ENCODE peak calls at places on chromosomes 2 and 18, in four cellular contexts. One of them, this sample, is unnamed.

GRCh38 chr2:223993634-223994232 is 36.5 kb downstream of the MRPL44 start:
- DNase-seq in uterus: peak
- DNase-seq in choroid plexus epithelial cell: peak
- DNase-seq in hepatocyte: peak
- DNase-seq in this sample: peak

GRCh38 chr2:29950432-29950943 is 29.1 kb upstream of the ALK start:
- DNase-seq in uterus: no peak
- DNase-seq in choroid plexus epithelial cell: no peak
- DNase-seq in hepatocyte: no peak
- DNase-seq in this sample: no peak

GRCh38 chr2:101873543-101873942 is 118.2 kb upstream of the IL1R2 start:
- DNase-seq in uterus: no peak
- DNase-seq in choroid plexus epithelial cell: peak
- DNase-seq in hepatocyte: no peak
- DNase-seq in this sample: no peak

GRCh38 chr2:201090574-201090973 is 18.8 kb downstream of the NDUFB3 start:
- DNase-seq in uterus: no peak
- DNase-seq in choroid plexus epithelial cell: no peak
- DNase-seq in hepatocyte: no peak
- DNase-seq in this sample: no peak

GRCh38 chr18:6435731-6436130 is 21.0 kb upstream of the L3MBTL4 start:
- DNase-seq in uterus: no peak
- DNase-seq in choroid plexus epithelial cell: no peak
- DNase-seq in hepatocyte: no peak
- DNase-seq in this sample: no peak

GRCh38 chr2:55301277-55301676 is 32.2 kb upstream of the MTIF2 start:
- DNase-seq in uterus: no peak
- DNase-seq in choroid plexus epithelial cell: no peak
- DNase-seq in hepatocyte: no peak
- DNase-seq in this sample: no peak

GRCh38 chr18:61998957-61999356 is 106.2 kb upstream of the RNF152 start:
- DNase-seq in uterus: no peak
- DNase-seq in choroid plexus epithelial cell: peak
- DNase-seq in hepatocyte: no peak
- DNase-seq in this sample: no peak

GRCh38 chr2:241010531-241011295 is 12.3 kb downstream of the SNED1 start:
- DNase-seq in uterus: peak
- DNase-seq in choroid plexus epithelial cell: no peak
- DNase-seq in hepatocyte: no peak
- DNase-seq in this sample: no peak

GRCh38 chr2:28683100-28683706 is 68.4 kb upstream of the PPP1CB start:
- DNase-seq in uterus: peak
- DNase-seq in choroid plexus epithelial cell: peak
- DNase-seq in hepatocyte: peak
- DNase-seq in this sample: no peak

DNA sequence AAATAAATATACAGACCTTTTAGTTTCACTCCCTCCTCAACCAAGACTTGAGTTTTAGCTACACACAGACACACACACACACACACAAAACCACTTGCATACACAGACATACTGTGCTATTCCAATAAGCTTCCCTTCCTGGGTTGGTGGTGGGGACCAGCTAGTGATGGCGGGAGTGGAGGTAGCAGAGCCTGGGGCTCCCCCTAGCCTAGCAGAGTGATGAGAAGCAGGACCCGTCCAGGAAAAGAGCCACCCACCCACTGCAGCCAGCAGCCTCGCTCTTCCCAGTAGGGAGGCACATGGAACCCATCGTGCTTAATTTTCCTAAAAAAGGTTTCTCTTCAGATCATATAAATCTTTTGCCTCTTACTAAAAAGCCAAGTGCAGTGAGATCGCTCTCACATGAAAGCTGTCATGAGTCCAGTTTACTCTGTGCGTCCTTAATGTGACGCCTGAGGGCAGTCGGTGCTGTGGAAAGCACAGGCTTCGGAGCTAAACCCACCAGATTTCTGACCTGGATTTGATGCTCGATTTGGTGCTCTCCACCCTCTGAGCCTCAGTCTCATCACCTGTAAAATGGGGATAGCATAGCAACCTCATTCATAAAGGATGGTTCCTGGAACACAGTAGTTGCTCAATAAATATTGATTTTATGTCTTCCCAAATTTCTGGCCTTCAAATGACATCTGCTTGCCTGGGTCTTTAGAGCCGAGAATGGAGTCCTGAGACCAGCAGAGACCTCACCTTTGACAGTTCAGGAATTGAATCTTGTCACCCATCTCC is 60.1 kb upstream of the YWHAQ start:
- DNase-seq in uterus: no peak
- DNase-seq in choroid plexus epithelial cell: no peak
- DNase-seq in hepatocyte: no peak
- DNase-seq in this sample: no peak
- TF ChIP-seq CTCF in uterus: no peak
- TF ChIP-seq CTCF in choroid plexus epithelial cell: no peak
- TF ChIP-seq CTCF in hepatocyte: no peak
- TF ChIP-seq CTCF in this sample: no peak

DNA sequence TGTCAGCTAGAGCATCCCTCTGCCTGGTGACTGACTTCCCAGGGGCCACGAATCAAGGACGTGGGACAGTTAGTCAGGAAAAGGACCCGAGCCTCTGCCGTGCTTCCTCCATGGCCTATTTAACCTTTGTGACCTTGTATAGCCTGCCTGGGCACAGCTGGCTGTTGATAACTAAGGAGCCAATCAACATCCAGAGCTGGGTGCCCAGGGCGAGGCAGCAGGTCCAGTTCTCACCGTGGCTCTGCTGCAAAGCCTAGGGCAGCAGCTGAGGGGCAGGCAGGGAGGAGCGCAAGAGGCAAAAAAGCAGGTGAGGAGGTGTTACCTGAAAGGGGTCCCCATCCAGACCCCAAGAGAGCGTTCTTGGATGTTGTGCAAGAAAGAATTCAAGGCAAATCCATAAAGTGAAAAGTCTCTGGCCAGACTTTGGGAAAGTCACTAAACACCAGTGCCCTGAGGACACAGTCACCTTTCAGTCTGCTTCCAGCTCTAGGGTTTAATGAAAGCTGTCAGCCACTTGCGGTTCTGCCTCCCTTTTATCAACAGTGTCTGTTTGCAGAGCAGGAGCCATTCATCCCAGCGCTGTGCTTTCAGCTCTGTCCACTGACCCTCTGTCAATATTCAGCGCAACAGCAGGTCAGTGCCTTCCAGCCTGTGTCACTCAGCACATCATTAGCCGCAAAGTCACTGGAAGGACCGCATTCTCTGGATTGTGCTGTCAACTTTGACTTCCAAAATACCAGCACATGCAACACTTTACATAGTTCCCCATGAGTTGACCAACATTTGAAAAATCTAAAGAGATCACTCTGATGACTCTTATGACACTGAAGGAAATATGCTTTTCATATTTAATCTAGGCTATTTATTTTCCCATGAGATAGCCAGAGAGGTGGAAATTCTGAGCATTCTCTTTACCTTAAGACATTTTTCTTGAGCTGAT is 38.6 kb upstream of the ASAP2 start:
- DNase-seq in uterus: no peak
- DNase-seq in choroid plexus epithelial cell: no peak
- DNase-seq in hepatocyte: peak
- DNase-seq in this sample: no peak
- TF ChIP-seq CTCF in uterus: no peak
- TF ChIP-seq CTCF in choroid plexus epithelial cell: no peak
- TF ChIP-seq CTCF in hepatocyte: no peak
- TF ChIP-seq CTCF in this sample: no peak

GRCh38 chr18:8385400-8385799 is 223.8 kb upstream of the RAB12 start:
- DNase-seq in uterus: no peak
- DNase-seq in choroid plexus epithelial cell: no peak
- DNase-seq in hepatocyte: no peak
- DNase-seq in this sample: no peak

GRCh38 chr18:8391068-8391467 is 218.2 kb upstream of the RAB12 start:
- DNase-seq in uterus: no peak
- DNase-seq in choroid plexus epithelial cell: peak
- DNase-seq in hepatocyte: no peak
- DNase-seq in this sample: no peak

GRCh38 chr18:8386981-8387380 is 222.3 kb upstream of the RAB12 start:
- DNase-seq in uterus: no peak
- DNase-seq in choroid plexus epithelial cell: no peak
- DNase-seq in hepatocyte: no peak
- DNase-seq in this sample: no peak

GRCh38 chr18:8389391-8390340 is 219.6 kb upstream of the RAB12 start:
- DNase-seq in uterus: peak
- DNase-seq in choroid plexus epithelial cell: peak
- DNase-seq in hepatocyte: peak
- DNase-seq in this sample: no peak
- TF ChIP-seq CTCF in uterus: peak
- TF ChIP-seq CTCF in choroid plexus epithelial cell: peak
- TF ChIP-seq CTCF in hepatocyte: peak
- TF ChIP-seq CTCF in this sample: no peak

DNA sequence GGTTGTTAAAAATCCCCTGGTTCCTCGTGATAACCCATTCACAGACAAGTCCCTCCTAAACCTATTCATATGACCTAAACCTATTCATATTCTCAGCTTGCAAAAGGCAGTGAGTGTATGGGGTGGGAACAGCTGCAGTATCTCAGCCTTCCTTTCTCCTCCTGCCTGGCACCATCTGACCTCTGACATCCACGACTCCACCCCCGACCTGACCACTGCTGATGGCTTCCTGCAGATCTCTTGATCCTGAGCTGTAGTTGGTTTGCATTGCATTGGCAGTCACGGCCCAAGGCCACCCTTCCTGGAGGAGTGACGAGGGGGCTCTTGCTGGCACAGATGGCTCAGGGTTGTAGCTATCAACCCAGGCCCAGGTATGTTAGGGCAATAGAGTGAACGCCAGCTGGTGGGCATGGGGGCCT is 198.6 kb downstream of the GLI2 start:
- DNase-seq in uterus: no peak
- DNase-seq in choroid plexus epithelial cell: no peak
- DNase-seq in hepatocyte: no peak
- DNase-seq in this sample: no peak
- TF ChIP-seq CTCF in uterus: no peak
- TF ChIP-seq CTCF in choroid plexus epithelial cell: no peak
- TF ChIP-seq CTCF in hepatocyte: no peak
- TF ChIP-seq CTCF in this sample: no peak

DNA sequence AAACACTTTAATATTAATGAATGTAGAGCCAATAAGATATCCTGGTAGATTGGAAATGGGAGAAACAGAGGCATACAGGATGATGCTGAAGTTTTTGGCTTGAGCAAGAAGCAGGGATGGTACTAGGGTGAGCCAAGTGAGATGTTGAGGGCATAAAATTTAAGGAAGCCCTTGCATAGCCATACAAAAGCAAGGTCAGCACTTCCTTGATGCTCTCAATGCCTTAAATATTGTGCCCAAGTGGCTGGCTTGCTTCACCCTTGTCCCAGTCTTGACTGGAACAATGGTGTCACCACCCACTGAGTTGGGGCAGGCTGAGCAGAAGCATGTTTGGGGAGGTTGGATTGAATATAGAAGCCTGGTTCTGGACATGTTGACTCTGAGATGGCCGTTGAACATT is 43.2 kb upstream of the HNMT start:
- DNase-seq in uterus: no peak
- DNase-seq in choroid plexus epithelial cell: no peak
- DNase-seq in hepatocyte: no peak
- DNase-seq in this sample: no peak
- TF ChIP-seq CTCF in uterus: no peak
- TF ChIP-seq CTCF in choroid plexus epithelial cell: no peak
- TF ChIP-seq CTCF in hepatocyte: no peak
- TF ChIP-seq CTCF in this sample: no peak

GRCh38 chr2:69208023-69208595 is 178.9 kb downstream of the GFPT1 start:
- DNase-seq in uterus: no peak
- DNase-seq in choroid plexus epithelial cell: peak
- DNase-seq in hepatocyte: no peak
- DNase-seq in this sample: no peak
- TF ChIP-seq CTCF in uterus: no peak
- TF ChIP-seq CTCF in choroid plexus epithelial cell: peak
- TF ChIP-seq CTCF in hepatocyte: peak
- TF ChIP-seq CTCF in this sample: no peak

DNA sequence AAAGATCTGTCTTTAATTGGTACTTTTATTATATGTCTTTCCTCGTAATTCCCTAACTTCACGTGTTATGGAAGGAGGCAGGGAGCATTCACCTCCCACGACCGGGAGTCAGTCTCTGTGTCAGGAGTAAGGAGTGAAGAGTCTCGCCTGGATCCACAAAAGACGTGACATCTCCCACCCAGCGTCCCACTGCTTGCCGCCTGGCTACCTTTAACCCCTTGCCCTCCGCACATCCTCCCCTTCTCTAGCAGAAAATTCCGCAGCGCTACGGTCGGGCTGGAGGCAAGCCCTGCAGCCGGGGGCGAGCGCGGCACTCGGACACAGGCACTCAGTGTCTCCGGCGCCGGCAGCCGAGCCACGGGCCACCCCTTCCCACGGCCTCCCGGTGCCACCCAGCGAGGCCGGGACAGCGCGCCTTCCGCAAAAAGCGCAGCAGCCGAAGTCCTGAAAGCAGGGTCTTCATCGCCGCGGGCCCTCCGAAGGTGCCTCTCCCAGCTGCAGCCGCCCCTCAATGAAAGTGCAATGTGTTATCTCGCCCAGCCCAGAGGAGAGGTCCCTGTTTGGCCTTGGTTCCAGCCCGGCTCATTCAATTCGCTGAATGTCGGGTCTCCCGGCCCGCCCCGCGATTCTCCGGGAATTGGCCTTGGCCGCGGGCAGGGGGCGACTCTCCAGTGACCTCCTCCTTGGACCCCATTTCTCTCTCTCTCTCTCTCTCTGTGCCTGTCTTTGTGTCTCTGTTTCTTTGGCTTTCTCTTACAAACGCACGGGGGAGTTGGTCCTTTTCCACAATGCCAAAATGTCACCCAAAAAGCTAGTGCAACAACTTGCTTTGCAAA is 1.2 kb downstream of the DLGAP1 start:
- DNase-seq in uterus: no peak
- DNase-seq in choroid plexus epithelial cell: no peak
- DNase-seq in hepatocyte: peak
- DNase-seq in this sample: no peak
- TF ChIP-seq CTCF in uterus: no peak
- TF ChIP-seq CTCF in choroid plexus epithelial cell: no peak
- TF ChIP-seq CTCF in hepatocyte: no peak
- TF ChIP-seq CTCF in this sample: no peak

DNA sequence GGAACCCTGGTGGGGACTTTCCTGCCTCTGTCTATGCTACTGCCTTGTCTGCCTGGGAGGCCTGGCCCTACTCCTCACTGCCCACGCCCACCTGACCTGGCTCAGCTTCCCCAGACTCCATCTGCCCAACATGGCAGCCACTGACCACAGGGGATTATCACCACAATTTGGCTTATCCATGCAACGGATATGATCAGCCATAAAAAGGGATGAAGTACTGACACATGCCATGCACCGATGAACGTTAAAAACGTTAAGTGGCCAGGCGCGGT is 5.9 kb upstream of the KCNF1 start:
- DNase-seq in uterus: no peak
- DNase-seq in choroid plexus epithelial cell: no peak
- DNase-seq in hepatocyte: no peak
- DNase-seq in this sample: no peak
- TF ChIP-seq CTCF in uterus: no peak
- TF ChIP-seq CTCF in choroid plexus epithelial cell: no peak
- TF ChIP-seq CTCF in hepatocyte: no peak
- TF ChIP-seq CTCF in this sample: no peak